ENCODE peak calls at places on chromosomes 5 and 9, in five cellular contexts. V, Q, J, Z and I are unnamed samples. For H3K4me1, the result is how much of the 10 kb centered on the place peaks cover.

GRCh38 chr9:124941689-124942561 is 1.0 kb upstream of the GOLGA1 start:
- DNase-seq in Q (peak), J (peak), Z (peak), V (no peak), I (no peak)

GRCh38 chr9:91037511-91038482 is 236.2 kb downstream of the SYK start:
- DNase-seq in Q (peak), V (no peak), J (peak), Z (peak), I (peak)

GRCh38 chr5:2278825-2279224 is 396.1 kb upstream of the IRX4 start:
- DNase-seq in V (no peak), Q (no peak), Z (no peak), J (no peak), I (no peak)

GRCh38 chr5:1521671-1522600 is 1.8 kb downstream of the LPCAT1 start:
- DNase-seq in Q (peak), Z (peak), J (peak), V (no peak), I (peak)

GRCh38 chr9:9003184-9003583 is 1203.6 kb upstream of the DMAC1 start:
- DNase-seq in Z (no peak), Q (no peak), J (no peak), V (no peak), I (no peak)

GRCh38 chr9:134494905-134495304 is 146.7 kb upstream of the COL5A1 start:
- DNase-seq in Q (peak), J (peak), V (no peak), Z (no peak), I (no peak)

GRCh38 chr5:142428036-142428772 is 103.4 kb upstream of the SPRY4 start:
- DNase-seq in Z (no peak), J (no peak), Q (no peak), V (no peak), I (no peak)

GRCh38 chr9:97307500-97308163 is at the start of gene CCDC180:
- DNase-seq in Q (peak), V (no peak), Z (peak), J (no peak), I (no peak)

GRCh38 chr9:129881547-129882324 is 46.5 kb downstream of the USP20 start:
- DNase-seq in V (no peak), J (no peak), Q (no peak), Z (no peak), I (no peak)

GRCh38 chr9:129886226-129887174 is 51.2 kb downstream of the USP20 start:
- DNase-seq in J (no peak), V (no peak), Q (peak), Z (no peak), I (peak)

GRCh38 chr9:129885670-129886106 is 50.4 kb downstream of the USP20 start:
- DNase-seq in Q (peak), Z (peak), V (peak), J (peak), I (peak)

GRCh38 chr9:129885018-129885669 is 49.9 kb downstream of the USP20 start:
- DNase-seq in Z (peak), J (peak), V (no peak), Q (peak), I (peak)

DNA sequence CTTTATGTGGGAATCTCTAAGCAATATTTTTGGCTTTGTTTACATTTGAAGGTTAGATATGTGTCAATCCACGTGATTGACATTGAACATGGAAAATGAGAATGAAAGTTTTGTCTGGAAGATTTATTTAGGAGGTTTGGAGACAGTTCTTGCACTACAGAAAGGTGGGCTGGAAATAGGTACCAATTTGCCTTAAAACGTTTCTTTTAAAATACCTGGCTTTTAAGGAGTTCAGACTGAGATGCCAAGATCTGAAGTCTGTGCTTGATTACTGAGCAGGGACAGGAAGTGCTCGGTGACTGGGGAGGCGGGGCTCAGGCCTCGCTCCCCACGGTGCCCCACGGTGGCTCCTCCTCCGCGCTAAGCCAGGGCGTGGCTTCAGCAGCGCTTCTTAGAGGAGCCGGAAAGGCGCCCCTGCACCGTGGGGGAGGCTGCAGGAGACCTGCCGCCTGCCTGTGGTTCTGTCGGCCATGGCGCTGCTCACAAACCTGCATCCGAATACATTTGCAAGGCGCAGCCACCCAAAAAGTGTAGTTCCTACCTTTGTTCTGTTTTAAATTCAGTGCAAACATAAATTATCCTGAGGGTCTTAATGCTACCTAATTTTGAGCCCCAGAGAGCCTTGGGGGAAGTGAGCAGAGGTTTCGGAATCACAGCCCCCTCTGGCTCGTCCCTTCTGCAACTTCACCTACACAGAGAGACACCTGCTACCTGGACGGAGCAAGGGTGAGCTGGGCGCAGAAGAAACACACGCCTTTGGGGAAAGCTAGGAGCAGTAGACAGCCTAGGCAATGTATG is 49.2 kb downstream of the USP20 start:
- DNase-seq in V (peak), J (peak), Q (peak), Z (peak), I (peak)
- TF ChIP-seq CTCF in V (no peak), J (no peak), Q (no peak), Z (no peak), I (no peak)

DNA sequence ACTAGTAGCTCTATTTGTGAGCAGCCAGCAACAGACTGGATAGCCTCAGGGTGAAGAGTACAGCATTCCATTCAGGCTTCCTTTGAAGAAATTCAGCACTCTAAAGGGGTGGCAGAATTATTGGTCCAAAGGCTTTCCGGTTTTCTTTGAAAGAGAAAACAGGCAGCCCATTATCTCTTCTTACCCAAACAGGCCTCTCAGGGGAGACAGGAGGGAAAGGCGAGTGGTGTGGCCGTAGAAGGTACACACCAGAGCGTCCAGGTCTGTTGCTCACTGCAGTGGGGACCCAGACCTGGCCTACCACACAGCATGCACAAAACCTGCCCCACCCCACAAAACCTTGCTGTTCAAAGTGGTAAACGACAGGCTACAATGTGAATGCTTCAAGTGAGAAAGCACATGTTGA is 83.3 kb downstream of the ZNF608 start:
- DNase-seq in Z (no peak), Q (no peak), V (no peak), J (no peak), I (no peak)
- H3K4me1 ChIP-seq in Z (under half), Q (half or more), V (under half), J (under half), I (under half)

DNA sequence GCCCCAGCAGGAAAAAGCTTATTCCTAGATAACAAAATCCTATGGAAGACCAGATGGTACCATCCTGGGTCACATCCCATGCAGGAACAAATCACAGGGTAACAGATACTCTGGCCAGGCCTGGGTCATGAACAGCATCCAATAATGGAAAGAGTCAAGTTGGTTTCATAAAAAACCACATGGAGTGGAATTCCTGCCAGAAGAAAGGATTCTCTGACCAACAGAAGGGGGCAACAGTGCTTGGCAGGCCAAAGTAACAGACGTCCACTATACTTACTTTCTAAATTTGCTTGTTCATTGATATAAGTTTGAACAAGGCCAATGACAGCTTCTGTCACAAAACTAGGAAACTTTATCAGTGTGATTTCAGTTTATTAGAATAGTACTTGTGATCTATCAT is 273.5 kb downstream of the ARRDC3 start:
- DNase-seq in J (no peak), V (no peak), Q (no peak), Z (no peak), I (no peak)
- TF ChIP-seq CTCF in J (no peak), V (no peak), Q (no peak), Z (no peak), I (no peak)

GRCh38 chr9:106800691-106801090 is 62.3 kb upstream of the ZNF462 start:
- DNase-seq in Z (no peak), Q (no peak), J (no peak), V (no peak), I (no peak)
- H3K4me1 ChIP-seq in Z (under half), Q (under half), J (under half), V (under half), I (under half)

GRCh38 chr5:114223866-114224265 is 138.0 kb upstream of the KCNN2 start:
- DNase-seq in J (no peak), Q (no peak), Z (no peak), V (no peak), I (no peak)
- TF ChIP-seq CTCF in J (no peak), Q (peak), Z (no peak), V (peak), I (no peak)

DNA sequence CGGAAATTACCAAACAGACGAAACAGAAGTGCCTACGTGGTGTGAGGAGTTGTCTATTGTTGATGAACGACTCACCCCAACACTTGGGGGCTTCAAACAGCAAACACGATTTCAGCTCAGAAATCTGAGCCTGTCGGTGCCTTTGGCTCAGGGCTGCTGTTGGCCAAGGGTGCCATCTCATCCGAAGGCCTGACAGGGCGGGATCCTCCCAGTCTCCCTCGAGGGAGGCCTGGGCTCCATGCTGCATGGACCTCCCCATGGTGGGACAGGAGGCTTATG is 1.3 kb downstream of the LRRC14B start:
- DNase-seq in Z (no peak), V (no peak), Q (no peak), J (no peak), I (no peak)
- H3K4me1 ChIP-seq in Z (under half), V (under half), Q (under half), J (under half), I (under half)